ENCODE peak calls at places on chromosomes 12 and 14, in four cellular contexts. X is HepG2, T is K562, O is H1. V is an unnamed sample.

GRCh38 chr12:19125325-19125724 is 4.2 kb upstream of the PLEKHA5 start:
- DNase-seq in O (no peak), X (no peak), T (no peak), V (no peak)

GRCh38 chr12:75553865-75554555 is 42.6 kb upstream of the KRR1 start:
- DNase-seq in T (no peak), X (no peak), O (no peak), V (no peak)

GRCh38 chr12:53427905-53428594 is 4.4 kb downstream of the AMHR2 start:
- DNase-seq in X (no peak), T (no peak), O (no peak), V (peak; percentile 80)

GRCh38 chr12:111578276-111578970 is 20.7 kb downstream of the ATXN2 start:
- DNase-seq in O (no peak), T (no peak), X (peak; percentile 89), V (no peak)

GRCh38 chr12:103958621-103959020 is 7.1 kb upstream of the TDG start:
- DNase-seq in X (no peak), T (no peak), O (no peak), V (no peak)

GRCh38 chr12:89225401-89225800 is 126.9 kb downstream of the DUSP6 start:
- DNase-seq in T (no peak), X (no peak), O (no peak), V (peak; percentile 81)

GRCh38 chr12:1799882-1800645 is 20.3 kb upstream of the LRTM2 start:
- DNase-seq in X (no peak), T (no peak), O (no peak), V (no peak)

GRCh38 chr12:102735104-102735503 is 181.9 kb downstream of the PAH start:
- DNase-seq in X (no peak), T (no peak), O (no peak), V (no peak)

GRCh38 chr14:56217380-56218045 is 99.3 kb downstream of the PELI2 start:
- DNase-seq in O (no peak), T (no peak), X (no peak), V (no peak)
- H3K4me2 ChIP-seq in O (no peak overlapping the region), T (peak overlapping the region; percentile 42), X (no peak overlapping the region), V (no peak overlapping the region)

GRCh38 chr14:50828738-50829471 is 2.1 kb downstream of the NIN start:
- DNase-seq in O (no peak), T (no peak), X (no peak), V (no peak)
- H3K4me3 ChIP-seq in O (peak overlapping the region; percentile 89), T (no peak overlapping the region), X (peak overlapping the region; percentile 86), V (peak overlapping the region; percentile 12)

GRCh38 chr14:21070083-21070609 is at the start of gene ARHGEF40:
- DNase-seq in T (peak; percentile 81), O (no peak), X (no peak), V (no peak)

GRCh38 chr14:21068521-21069387 is 1.4 kb upstream of the ARHGEF40 start:
- DNase-seq in T (peak; percentile 62), X (peak; percentile 84), O (no peak), V (peak; percentile 36)

GRCh38 chr14:21070610-21071224 is 613 bp downstream of the ARHGEF40 start:
- DNase-seq in O (no peak), X (peak; percentile 69), T (peak; percentile 38), V (no peak)

GRCh38 chr14:21071225-21072041 is 1.3 kb downstream of the ARHGEF40 start:
- DNase-seq in X (peak; percentile 56), T (peak; percentile 64), O (no peak), V (no peak)

GRCh38 chr14:21069388-21070082 is 569 bp upstream of the ARHGEF40 start:
- DNase-seq in O (no peak), X (peak; percentile 85), T (no peak), V (no peak)
- TF ChIP-seq FOSL1 in O (no peak), X (no peak), T (no peak), V (no peak)

DNA sequence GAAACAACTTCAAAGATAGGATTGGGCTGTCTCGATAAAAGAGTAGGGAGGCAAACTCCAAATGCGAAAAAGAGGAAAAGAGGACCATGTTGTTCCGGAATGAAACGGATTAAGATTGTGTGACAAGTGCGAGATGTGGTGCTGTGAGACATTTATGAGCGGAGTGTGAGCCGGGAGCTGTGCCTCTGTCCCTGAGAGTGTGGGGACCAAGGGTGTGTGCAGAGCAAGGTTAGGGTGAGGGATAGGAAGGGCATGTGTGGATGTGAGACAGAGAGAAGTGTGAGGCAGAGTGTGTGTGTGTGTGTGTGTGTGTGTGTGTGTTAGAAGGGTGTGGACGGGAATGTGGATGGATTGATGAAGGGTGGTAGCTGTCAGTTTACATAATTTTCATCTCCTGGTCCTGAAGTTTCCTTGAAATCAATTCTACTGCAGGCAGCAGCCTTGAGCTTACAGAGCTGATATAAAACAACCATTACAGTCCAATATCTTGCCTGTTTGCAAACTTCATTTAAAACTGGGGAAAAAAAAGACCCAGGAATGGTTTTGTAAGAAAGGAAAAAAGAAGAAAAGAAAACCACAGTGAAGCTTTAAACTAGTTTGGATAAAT is 4.3 kb upstream of the OTX2 start:
- DNase-seq in X (no peak), O (no peak), T (no peak), V (no peak)
- H3K4me2 ChIP-seq in X (no peak overlapping the region), O (peak overlapping the region; percentile 87), T (no peak overlapping the region), V (no peak overlapping the region)

DNA sequence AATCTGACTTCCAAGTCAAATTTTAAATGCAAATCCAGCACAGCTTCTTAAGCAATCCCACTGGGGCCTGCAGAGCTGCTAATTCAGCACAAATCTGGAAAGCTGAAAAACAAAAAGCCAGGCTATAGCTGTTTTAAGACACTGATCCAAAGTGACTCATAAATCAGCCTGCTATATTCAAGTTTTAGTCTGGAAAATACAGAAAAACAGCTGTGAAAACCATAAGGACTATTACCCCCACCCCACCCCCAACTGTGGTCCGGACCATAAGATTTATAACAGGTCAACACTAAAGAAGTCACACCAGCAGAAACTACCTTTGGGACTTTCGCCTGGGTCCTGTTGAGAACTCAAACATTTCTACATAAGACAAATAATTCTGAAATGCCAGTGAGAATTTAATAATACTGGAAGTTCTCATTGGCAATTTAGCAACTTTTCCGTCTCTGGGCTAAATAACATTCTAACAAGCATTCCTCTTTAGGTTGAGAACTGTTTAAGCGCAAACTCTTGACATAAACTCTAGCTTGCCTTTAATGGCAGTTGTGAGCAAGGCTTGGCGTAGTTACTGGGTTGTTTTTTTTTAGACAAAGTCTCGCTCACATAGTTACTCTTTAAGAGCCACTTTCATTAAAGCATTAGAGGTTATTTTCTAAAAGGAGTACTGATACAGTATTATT is 3.3 kb downstream of the LRIG3 start:
- DNase-seq in O (no peak), T (no peak), X (no peak), V (no peak)
- H3K4me3 ChIP-seq in O (no peak overlapping the region), T (no peak overlapping the region), X (no peak overlapping the region), V (no peak overlapping the region)

GRCh38 chr12:118979763-118980406 is 1.5 kb upstream of the SRRM4 start:
- DNase-seq in X (peak; percentile 56), O (peak; percentile 39), T (peak; percentile 72), V (peak; percentile 42)
- TF ChIP-seq FOSL1 in X (no peak), O (no peak), T (no peak), V (no peak)

DNA sequence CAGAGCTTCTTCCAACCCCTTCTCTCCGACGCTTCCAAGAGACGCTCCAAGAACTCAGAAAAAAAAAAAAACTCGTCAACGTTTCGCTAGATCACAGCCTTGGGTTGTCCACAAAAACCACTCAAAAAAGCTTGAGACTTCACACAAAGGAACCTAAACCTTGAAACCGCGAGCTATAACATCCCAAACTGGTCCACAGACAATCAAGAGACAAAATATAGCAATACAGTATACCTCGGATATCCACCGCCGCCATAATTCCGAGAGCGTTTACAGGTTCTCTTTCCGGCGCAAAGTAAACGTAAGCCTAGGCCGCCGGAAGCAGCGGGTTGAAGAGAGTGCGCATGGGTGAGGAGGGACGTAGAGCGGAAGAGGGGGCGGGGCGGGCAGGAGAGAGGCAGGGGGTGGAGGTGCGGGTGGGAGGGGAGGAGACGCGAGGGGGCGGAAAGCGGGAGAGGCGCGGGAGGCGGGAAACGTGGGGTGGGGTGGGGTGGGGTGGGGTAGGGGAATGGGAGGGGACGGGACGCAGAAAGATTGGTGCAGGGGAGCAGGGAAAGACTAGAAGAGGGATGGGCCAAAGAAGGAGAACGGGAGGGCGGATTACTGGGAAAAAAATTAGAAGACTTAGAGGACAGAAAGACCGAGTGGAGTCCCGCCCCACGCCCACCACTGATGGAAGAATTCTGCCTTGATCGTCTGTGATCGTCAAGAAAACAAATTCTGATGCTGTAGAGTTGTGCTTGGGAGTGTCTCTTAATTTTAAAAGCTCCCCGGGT is at the start of gene MED6:
- DNase-seq in X (peak; percentile 89), T (peak; percentile 91), O (peak; percentile 63), V (peak; percentile 82)
- H3K4me2 ChIP-seq in X (peak within 1 kb of the TSS; percentile 94), T (peak within 1 kb of the TSS; percentile 87), O (peak within 1 kb of the TSS; percentile 35), V (peak within 1 kb of the TSS; percentile 86)

DNA sequence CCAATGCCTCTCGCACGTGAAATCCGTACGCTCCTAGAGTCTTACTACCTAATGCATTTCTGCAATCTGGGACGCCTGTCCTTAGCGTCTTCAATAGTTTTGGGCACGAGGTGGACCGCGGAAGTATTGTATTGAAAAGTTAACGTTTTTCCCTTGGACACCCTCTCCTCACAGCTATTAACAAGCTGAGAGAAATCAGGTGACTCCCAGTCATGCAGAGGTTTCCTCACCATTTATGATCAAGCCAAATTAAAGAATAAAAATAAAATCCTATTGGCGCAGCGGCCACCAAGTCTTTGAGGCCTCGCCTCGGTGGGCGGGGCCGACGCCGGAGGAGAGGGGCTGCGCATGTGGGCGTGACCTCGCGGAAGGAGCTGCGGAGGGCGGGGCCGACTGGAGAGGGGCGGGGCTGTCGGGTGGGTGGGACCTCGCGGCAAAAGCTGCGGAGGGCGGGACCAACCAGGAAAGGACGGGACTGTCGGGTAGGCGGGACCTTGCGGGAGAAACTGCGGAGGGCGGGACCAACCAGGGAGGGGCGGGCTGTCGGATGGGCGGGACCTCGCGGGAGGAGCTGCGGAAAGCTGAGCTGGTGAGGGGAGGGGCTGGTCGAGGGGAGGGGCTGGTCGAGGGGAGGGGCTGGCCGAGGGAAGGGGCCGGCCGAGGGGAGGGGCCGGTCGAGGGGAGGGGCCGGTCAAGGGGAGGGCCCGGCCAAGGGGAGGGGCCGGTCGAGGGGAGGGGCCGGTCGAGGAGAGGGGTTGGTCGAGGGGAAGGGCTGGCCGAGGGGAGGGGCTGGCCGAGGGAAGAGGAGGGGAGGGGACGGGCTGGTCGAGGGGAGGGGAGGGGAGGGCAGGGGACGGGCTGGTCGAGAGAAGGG is 1.1 kb upstream of the PPP2R5C start:
- DNase-seq in O (peak; percentile 99), X (peak; percentile 84), T (peak; percentile 91), V (peak; percentile 94)
- H3K4me3 ChIP-seq in O (peak overlapping the region; percentile 90), X (peak overlapping the region; percentile 42), T (peak overlapping the region; percentile 72), V (no peak overlapping the region)

DNA sequence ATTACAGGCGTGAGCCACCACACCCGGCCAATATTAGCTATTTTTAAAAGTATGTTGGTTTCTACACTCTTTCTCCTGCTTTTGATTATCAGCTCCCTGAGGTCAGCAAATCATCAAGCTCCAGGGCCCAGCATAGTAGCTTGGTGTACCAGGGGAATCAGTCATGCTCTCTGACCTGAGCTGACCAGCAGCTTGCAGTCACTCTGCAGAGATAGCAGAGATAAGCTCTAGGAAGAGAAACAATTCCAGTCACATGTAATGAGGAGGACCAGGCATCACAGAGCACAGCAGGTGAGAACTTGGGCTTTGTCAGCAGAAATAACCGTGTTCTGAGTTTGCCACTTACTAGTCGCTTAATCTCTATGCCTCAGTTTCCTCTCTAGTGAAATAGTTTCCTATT is 8.5 kb downstream of the PLEKHD1 start:
- DNase-seq in O (no peak), X (no peak), T (no peak), V (no peak)
- TF ChIP-seq FOSL1 in O (no peak), X (no peak), T (no peak), V (no peak)

GRCh38 chr14:78747809-78748208 is 577.6 kb downstream of the NRXN3 start:
- DNase-seq in O (no peak), X (no peak), T (no peak), V (no peak)
- H3K4me2 ChIP-seq in O (no peak overlapping the region), X (no peak overlapping the region), T (no peak overlapping the region), V (no peak overlapping the region)